ENCODE peak calls at places on chromosomes 6 and 20, in eight cellular contexts. L, B, H, Y, C, S, F and G are unnamed samples.

GRCh38 chr20:16671753-16672152 is 58.1 kb upstream of the SNRPB2 start:
- DNase-seq in L (no peak), B (no peak), H (no peak), Y (no peak), C (no peak), S (no peak), F (no peak), G (no peak)

GRCh38 chr6:10837692-10837996 is 695 bp downstream of the MAK start:
- DNase-seq in L (peak; percentile 15), B (peak; percentile 27), H (no peak), Y (no peak), C (no peak), S (no peak), F (no peak), G (no peak)

GRCh38 chr6:107154131-107154906 is 39.0 kb upstream of the BEND3 start:
- DNase-seq in L (no peak), B (peak; percentile 49), H (no peak), Y (no peak), C (no peak), S (no peak), F (no peak), G (no peak)

GRCh38 chr6:7868926-7869325 is 41.7 kb downstream of the TXNDC5 start:
- DNase-seq in L (no peak), B (no peak), H (no peak), Y (no peak), C (no peak), S (no peak), F (no peak), G (no peak)

GRCh38 chr6:43093361-43094289 is 17.5 kb downstream of the PTK7 start:
- DNase-seq in L (peak; percentile 18), B (no peak), H (no peak), Y (no peak), C (peak; percentile 76), S (no peak), F (no peak), G (no peak)

GRCh38 chr20:57402206-57403125 is 11.3 kb downstream of the RBM38 start:
- DNase-seq in L (no peak), B (no peak), H (no peak), Y (no peak), C (no peak), S (no peak), F (peak; percentile 43), G (no peak)

GRCh38 chr6:108121612-108122011 is 44.2 kb upstream of the NR2E1 start:
- DNase-seq in L (no peak), B (no peak), H (no peak), Y (no peak), C (no peak), S (no peak), F (no peak), G (no peak)

GRCh38 chr6:170449835-170450753 is 103.0 kb downstream of the PSMB1 start:
- DNase-seq in L (no peak), B (no peak), H (no peak), Y (no peak), C (no peak), S (no peak), F (no peak), G (no peak)

GRCh38 chr6:135675862-135676261 is 175.6 kb upstream of the PDE7B start:
- DNase-seq in L (peak; percentile 58), B (no peak), H (peak; percentile 17), Y (peak; percentile 23), C (no peak), S (no peak), F (no peak), G (peak; percentile 39)

GRCh38 chr6:168177492-168177891 is 98.5 kb upstream of the FRMD1 start:
- DNase-seq in L (no peak), B (no peak), H (no peak), Y (no peak), C (no peak), S (no peak), F (no peak), G (no peak)

GRCh38 chr6:157222201-157222981 is 100.9 kb downstream of the TMEM242 start:
- DNase-seq in L (no peak), B (peak; percentile 8), H (no peak), Y (no peak), C (no peak), S (no peak), F (no peak), G (no peak)

GRCh38 chr6:692858-693736 is at the start of gene EXOC2:
- DNase-seq in L (peak; percentile 89), B (peak; percentile 82), H (peak; percentile 84), Y (peak; percentile 47), C (peak; percentile 54), S (peak; percentile 91), F (peak; percentile 96), G (peak; percentile 40)

GRCh38 chr6:42428326-42429041 is 23.2 kb downstream of the TRERF1 start:
- DNase-seq in L (peak; percentile 54), B (no peak), H (peak; percentile 42), Y (no peak), C (peak; percentile 60), S (no peak), F (peak; percentile 35), G (no peak)

GRCh38 chr20:62321521-62321948 is 18.7 kb downstream of the ADRM1 start:
- DNase-seq in L (peak; percentile 31), B (no peak), H (no peak), Y (peak; percentile 31), C (no peak), S (no peak), F (peak; percentile 46), G (no peak)

GRCh38 chr6:27495386-27496135 is 22.7 kb upstream of the ZNF184 start:
- DNase-seq in L (peak; percentile 87), B (peak; percentile 56), H (peak; percentile 49), Y (peak; percentile 59), C (peak; percentile 53), S (peak; percentile 70), F (no peak), G (no peak)

GRCh38 chr6:100163035-100163434 is 169.0 kb upstream of the MCHR2 start:
- DNase-seq in L (no peak), B (no peak), H (no peak), Y (no peak), C (no peak), S (no peak), F (no peak), G (no peak)

GRCh38 chr6:44190712-44191111 is 26.0 kb upstream of the MYMX start:
- DNase-seq in L (no peak), B (no peak), H (no peak), Y (no peak), C (no peak), S (no peak), F (no peak), G (no peak)

GRCh38 chr6:125906158-125906998 is 50.2 kb upstream of the HINT3 start:
- DNase-seq in L (peak; percentile 72), B (peak; percentile 60), H (no peak), Y (peak; percentile 23), C (no peak), S (peak; percentile 63), F (no peak), G (no peak)

GRCh38 chr20:63754008-63754407 is 14.4 kb downstream of the SLC2A4RG start:
- DNase-seq in L (no peak), B (no peak), H (no peak), Y (no peak), C (no peak), S (no peak), F (no peak), G (no peak)

GRCh38 chr6:2038096-2038495 is 207.3 kb downstream of the GMDS start:
- DNase-seq in L (peak; percentile 35), B (no peak), H (peak; percentile 47), Y (no peak), C (no peak), S (no peak), F (no peak), G (no peak)

GRCh38 chr20:12049125-12049524 is 131.4 kb downstream of the BTBD3 start:
- DNase-seq in L (no peak), B (no peak), H (no peak), Y (no peak), C (no peak), S (no peak), F (no peak), G (no peak)

GRCh38 chr6:157646012-157646411 is 177.0 kb upstream of the SNX9 start:
- DNase-seq in L (no peak), B (no peak), H (no peak), Y (no peak), C (no peak), S (no peak), F (no peak), G (no peak)

GRCh38 chr6:33768644-33769120 is 20.2 kb downstream of the LEMD2 start:
- DNase-seq in L (peak; percentile 85), B (peak; percentile 83), H (peak; percentile 67), Y (peak; percentile 48), C (no peak), S (peak; percentile 88), F (peak; percentile 92), G (no peak)

GRCh38 chr6:33189625-33190024 is 2.6 kb downstream of the COL11A2 start:
- DNase-seq in L (no peak), B (no peak), H (no peak), Y (no peak), C (no peak), S (no peak), F (no peak), G (no peak)

GRCh38 chr6:155040154-155040553 is 45.0 kb downstream of the TIAM2 start:
- DNase-seq in L (no peak), B (no peak), H (no peak), Y (no peak), C (no peak), S (no peak), F (no peak), G (no peak)

GRCh38 chr6:127030841-127031240 is 87.6 kb upstream of the RSPO3 start:
- DNase-seq in L (no peak), B (no peak), H (no peak), Y (no peak), C (no peak), S (no peak), F (no peak), G (no peak)

GRCh38 chr20:44702776-44703175 is 12.4 kb upstream of the CCN5 start:
- DNase-seq in L (no peak), B (peak; percentile 38), H (no peak), Y (no peak), C (peak; percentile 87), S (peak; percentile 95), F (peak; percentile 51), G (peak; percentile 86)

GRCh38 chr20:6604179-6604578 is 163.3 kb upstream of the BMP2 start:
- DNase-seq in L (no peak), B (no peak), H (no peak), Y (no peak), C (no peak), S (no peak), F (no peak), G (no peak)

GRCh38 chr6:3379482-3380060 is 77.3 kb downstream of the SLC22A23 start:
- DNase-seq in L (no peak), B (no peak), H (no peak), Y (no peak), C (no peak), S (no peak), F (no peak), G (peak; percentile 83)

GRCh38 chr6:97765480-97765879 is 482.5 kb upstream of the MMS22L start:
- DNase-seq in L (no peak), B (no peak), H (no peak), Y (no peak), C (peak; percentile 47), S (no peak), F (no peak), G (no peak)

GRCh38 chr6:38413097-38413800 is 226.5 kb downstream of the BTBD9 start:
- DNase-seq in L (peak; percentile 19), B (no peak), H (no peak), Y (no peak), C (peak; percentile 17), S (no peak), F (no peak), G (no peak)

GRCh38 chr20:38272398-38272797 is 11.9 kb upstream of the KIAA1755 start:
- DNase-seq in L (no peak), B (no peak), H (no peak), Y (no peak), C (no peak), S (no peak), F (no peak), G (no peak)

GRCh38 chr6:137715589-137716045 is 151.4 kb upstream of the TNFAIP3 start:
- DNase-seq in L (no peak), B (no peak), H (peak; percentile 48), Y (no peak), C (no peak), S (no peak), F (no peak), G (no peak)

GRCh38 chr6:45924763-45925342 is 90.8 kb downstream of the CLIC5 start:
- DNase-seq in L (no peak), B (no peak), H (no peak), Y (no peak), C (no peak), S (no peak), F (no peak), G (no peak)